ENCODE peak calls at places on chromosomes 11 and 22, in four cellular contexts. One of them, this sample, is unnamed.

GRCh38 chr22:31055322-31056159 is 25.6 kb upstream of the SMTN start:
- DNase-seq in neuronal stem cell: peak; percentile 26
- DNase-seq in H1: no peak
- DNase-seq in mesendoderm: peak; percentile 86
- DNase-seq in this sample: peak; percentile 45

GRCh38 chr11:58549644-58550043 is 26.0 kb downstream of the LPXN start:
- DNase-seq in neuronal stem cell: no peak
- DNase-seq in H1: no peak
- DNase-seq in mesendoderm: no peak
- DNase-seq in this sample: no peak

GRCh38 chr11:65298131-65298535 is 16.5 kb upstream of the CDC42EP2 start:
- DNase-seq in neuronal stem cell: no peak
- DNase-seq in H1: no peak
- DNase-seq in mesendoderm: no peak
- DNase-seq in this sample: no peak

GRCh38 chr11:132158091-132158490 is 787.7 kb downstream of the NTM start:
- DNase-seq in neuronal stem cell: no peak
- DNase-seq in H1: peak; percentile 64
- DNase-seq in mesendoderm: peak; percentile 82
- DNase-seq in this sample: peak; percentile 71

GRCh38 chr11:78070606-78071005 is 6.9 kb downstream of the THRSP start:
- DNase-seq in neuronal stem cell: no peak
- DNase-seq in H1: no peak
- DNase-seq in mesendoderm: no peak
- DNase-seq in this sample: no peak

GRCh38 chr11:23497040-23497439 is 636.8 kb upstream of the CCDC179 start:
- DNase-seq in neuronal stem cell: no peak
- DNase-seq in H1: no peak
- DNase-seq in mesendoderm: no peak
- DNase-seq in this sample: no peak

GRCh38 chr11:103215812-103216211 is 106.6 kb downstream of the DYNC2H1 start:
- DNase-seq in neuronal stem cell: no peak
- DNase-seq in H1: no peak
- DNase-seq in mesendoderm: no peak
- DNase-seq in this sample: no peak

GRCh38 chr11:32079511-32079910 is 11.4 kb upstream of the RCN1 start:
- DNase-seq in neuronal stem cell: no peak
- DNase-seq in H1: no peak
- DNase-seq in mesendoderm: no peak
- DNase-seq in this sample: no peak

DNA sequence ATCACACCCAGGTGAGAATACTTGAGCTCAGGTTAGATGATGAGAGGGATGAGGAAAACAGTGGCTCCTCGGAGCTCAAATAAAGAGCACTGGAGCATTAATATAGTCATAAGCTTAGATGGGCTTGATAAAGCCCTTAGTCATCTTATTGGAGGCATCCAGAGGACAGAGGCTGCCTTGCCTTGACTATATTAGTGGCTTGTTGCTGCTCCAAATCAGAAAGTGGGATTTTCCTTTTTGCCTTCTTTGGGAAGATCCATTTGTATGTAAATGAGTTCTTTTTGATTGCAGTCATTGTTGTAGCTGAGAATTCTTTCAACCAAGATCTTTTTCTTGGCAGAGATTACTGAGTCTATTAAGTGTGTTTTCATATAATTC is 18.9 kb downstream of the ADM start:
- DNase-seq in neuronal stem cell: no peak
- DNase-seq in H1: no peak
- DNase-seq in mesendoderm: no peak
- DNase-seq in this sample: no peak
- H3K23ac ChIP-seq in neuronal stem cell: no peak overlapping the region
- H3K23ac ChIP-seq in H1: no peak overlapping the region
- H3K23ac ChIP-seq in mesendoderm: no peak overlapping the region
- H3K23ac ChIP-seq in this sample: no peak overlapping the region

GRCh38 chr11:101470881-101471535 is 112.8 kb downstream of the TRPC6 start:
- DNase-seq in neuronal stem cell: no peak
- DNase-seq in H1: no peak
- DNase-seq in mesendoderm: no peak
- DNase-seq in this sample: no peak
- H3K4ac ChIP-seq in neuronal stem cell: no peak overlapping the region
- H3K4ac ChIP-seq in H1: no peak overlapping the region
- H3K4ac ChIP-seq in mesendoderm: no peak overlapping the region
- H3K4ac ChIP-seq in this sample: no peak overlapping the region

GRCh38 chr11:57321996-57322880 is 2.5 kb downstream of the TNKS1BP1 start:
- DNase-seq in neuronal stem cell: peak; percentile 59
- DNase-seq in H1: peak; percentile 62
- DNase-seq in mesendoderm: peak; percentile 97
- DNase-seq in this sample: peak; percentile 84
- H3K4me1 ChIP-seq in neuronal stem cell: peaks cover 30% of the 10 kb centered on the region
- H3K4me1 ChIP-seq in H1: peaks cover 24% of the 10 kb centered on the region
- H3K4me1 ChIP-seq in mesendoderm: peaks cover 13% of the 10 kb centered on the region
- H3K4me1 ChIP-seq in this sample: peaks cover 13% of the 10 kb centered on the region

GRCh38 chr22:19916006-19916405 is 25.6 kb upstream of the COMT start:
- DNase-seq in neuronal stem cell: no peak
- DNase-seq in H1: no peak
- DNase-seq in mesendoderm: no peak
- DNase-seq in this sample: no peak

GRCh38 chr22:19916941-19917340 is 24.6 kb upstream of the COMT start:
- DNase-seq in neuronal stem cell: no peak
- DNase-seq in H1: no peak
- DNase-seq in mesendoderm: no peak
- DNase-seq in this sample: no peak

GRCh38 chr22:19913337-19913936 is 28.1 kb upstream of the COMT start:
- DNase-seq in neuronal stem cell: no peak
- DNase-seq in H1: no peak
- DNase-seq in mesendoderm: no peak
- DNase-seq in this sample: no peak

GRCh38 chr22:19914201-19914943 is 27.2 kb upstream of the COMT start:
- DNase-seq in neuronal stem cell: no peak
- DNase-seq in H1: no peak
- DNase-seq in mesendoderm: no peak
- DNase-seq in this sample: no peak

DNA sequence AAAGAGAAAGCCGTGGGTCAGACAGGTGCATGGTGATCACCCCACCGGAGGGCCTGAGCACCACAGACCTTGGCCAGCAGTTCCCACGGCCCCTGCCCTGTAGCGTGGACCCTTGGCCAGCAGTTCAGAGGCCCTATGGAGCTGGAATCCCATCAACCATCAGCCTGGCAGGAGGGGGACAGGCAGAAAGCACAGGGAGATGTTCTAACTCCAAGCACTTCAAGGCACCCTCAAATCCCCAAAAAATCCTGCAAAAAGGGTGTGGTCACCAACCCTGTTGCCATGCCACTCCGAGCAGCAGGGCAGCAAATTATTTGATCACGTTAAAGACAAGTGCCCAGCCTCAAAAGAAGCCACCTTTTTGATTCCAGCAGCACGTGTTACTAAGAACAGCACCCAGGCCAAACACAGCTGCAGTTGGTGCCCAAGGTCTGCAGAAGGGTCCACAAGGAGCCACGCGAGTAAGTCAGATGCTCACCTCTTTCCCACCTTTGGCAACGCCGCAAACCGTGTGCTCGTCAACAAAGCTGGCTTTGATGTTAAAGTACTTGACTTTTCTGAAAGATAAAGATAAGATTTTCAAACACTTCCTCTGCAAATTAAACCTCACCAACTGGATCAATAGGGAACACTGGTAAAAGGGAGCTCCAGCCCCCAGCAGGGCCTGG is 26.2 kb upstream of the COMT start:
- DNase-seq in neuronal stem cell: no peak
- DNase-seq in H1: no peak
- DNase-seq in mesendoderm: no peak
- DNase-seq in this sample: no peak
- H3K23ac ChIP-seq in neuronal stem cell: peak overlapping the region; percentile 3
- H3K23ac ChIP-seq in H1: no peak overlapping the region
- H3K23ac ChIP-seq in mesendoderm: no peak overlapping the region
- H3K23ac ChIP-seq in this sample: no peak overlapping the region

GRCh38 chr11:9228086-9228485 is 37.1 kb downstream of the DENND5A start:
- DNase-seq in neuronal stem cell: no peak
- DNase-seq in H1: peak; percentile 35
- DNase-seq in mesendoderm: peak; percentile 95
- DNase-seq in this sample: peak; percentile 18
- H3K4ac ChIP-seq in neuronal stem cell: no peak overlapping the region
- H3K4ac ChIP-seq in H1: no peak overlapping the region
- H3K4ac ChIP-seq in mesendoderm: no peak overlapping the region
- H3K4ac ChIP-seq in this sample: no peak overlapping the region

DNA sequence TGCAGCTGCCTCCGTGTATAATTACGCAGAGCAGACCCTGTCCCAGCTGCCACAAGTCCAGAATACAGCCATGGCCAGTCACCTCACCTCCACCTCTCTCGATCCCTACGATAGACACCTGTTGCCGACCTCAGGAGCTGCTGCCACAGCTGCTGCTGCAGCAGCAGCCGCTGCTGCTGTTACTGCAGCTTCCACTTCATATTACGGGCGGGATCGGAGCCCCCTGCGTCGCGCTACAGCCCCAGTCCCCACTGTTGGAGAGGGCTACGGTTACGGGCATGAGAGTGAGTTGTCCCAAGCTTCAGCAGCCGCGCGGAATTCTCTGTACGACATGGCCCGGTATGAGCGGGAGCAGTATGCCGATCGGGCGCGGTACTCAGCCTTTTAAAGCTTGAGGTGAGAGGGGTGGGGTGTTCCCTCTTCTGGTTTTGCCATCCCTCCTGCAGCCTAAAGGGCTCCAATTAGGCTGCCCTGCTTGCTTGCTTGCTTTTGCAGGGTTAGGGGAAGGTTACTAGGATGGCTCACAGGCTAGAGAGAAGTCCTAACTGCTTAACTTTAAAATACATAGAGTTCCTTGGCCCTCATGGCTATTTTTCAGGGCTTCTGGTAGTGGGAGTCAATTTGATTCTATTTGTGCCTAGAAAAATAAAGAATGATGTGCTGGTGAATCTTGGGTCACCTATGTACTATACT is 5.4 kb downstream of the RBM4 start:
- DNase-seq in neuronal stem cell: no peak
- DNase-seq in H1: no peak
- DNase-seq in mesendoderm: no peak
- DNase-seq in this sample: no peak
- H3K4me1 ChIP-seq in neuronal stem cell: peaks cover 25% of the 10 kb centered on the region
- H3K4me1 ChIP-seq in H1: peaks cover 20% of the 10 kb centered on the region
- H3K4me1 ChIP-seq in mesendoderm: peaks cover 3% of the 10 kb centered on the region
- H3K4me1 ChIP-seq in this sample: peaks cover 3% of the 10 kb centered on the region

DNA sequence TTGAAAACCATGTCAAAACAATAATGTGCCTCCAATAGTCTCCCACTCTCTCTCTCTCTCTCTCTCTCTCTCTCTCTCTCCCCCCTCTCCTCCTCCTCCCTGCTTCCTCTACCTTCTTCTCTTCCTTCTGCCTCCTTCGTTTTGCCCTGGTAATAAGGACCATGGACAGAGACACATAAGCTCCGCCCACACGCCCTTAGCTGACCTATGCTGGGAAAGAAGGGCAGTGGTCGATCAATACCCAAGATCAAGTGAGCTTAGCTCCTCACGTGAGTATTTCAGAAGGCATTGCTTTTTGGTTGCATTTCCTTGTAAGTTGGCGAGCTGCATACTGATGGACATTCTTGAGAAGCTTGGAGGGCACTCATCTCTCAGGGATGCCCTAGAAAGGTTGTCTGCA is 194.8 kb downstream of the MIAT start:
- DNase-seq in neuronal stem cell: peak; percentile 68
- DNase-seq in H1: peak; percentile 91
- DNase-seq in mesendoderm: peak; percentile 75
- DNase-seq in this sample: peak; percentile 76
- H3K23ac ChIP-seq in neuronal stem cell: no peak overlapping the region
- H3K23ac ChIP-seq in H1: no peak overlapping the region
- H3K23ac ChIP-seq in mesendoderm: no peak overlapping the region
- H3K23ac ChIP-seq in this sample: no peak overlapping the region

DNA sequence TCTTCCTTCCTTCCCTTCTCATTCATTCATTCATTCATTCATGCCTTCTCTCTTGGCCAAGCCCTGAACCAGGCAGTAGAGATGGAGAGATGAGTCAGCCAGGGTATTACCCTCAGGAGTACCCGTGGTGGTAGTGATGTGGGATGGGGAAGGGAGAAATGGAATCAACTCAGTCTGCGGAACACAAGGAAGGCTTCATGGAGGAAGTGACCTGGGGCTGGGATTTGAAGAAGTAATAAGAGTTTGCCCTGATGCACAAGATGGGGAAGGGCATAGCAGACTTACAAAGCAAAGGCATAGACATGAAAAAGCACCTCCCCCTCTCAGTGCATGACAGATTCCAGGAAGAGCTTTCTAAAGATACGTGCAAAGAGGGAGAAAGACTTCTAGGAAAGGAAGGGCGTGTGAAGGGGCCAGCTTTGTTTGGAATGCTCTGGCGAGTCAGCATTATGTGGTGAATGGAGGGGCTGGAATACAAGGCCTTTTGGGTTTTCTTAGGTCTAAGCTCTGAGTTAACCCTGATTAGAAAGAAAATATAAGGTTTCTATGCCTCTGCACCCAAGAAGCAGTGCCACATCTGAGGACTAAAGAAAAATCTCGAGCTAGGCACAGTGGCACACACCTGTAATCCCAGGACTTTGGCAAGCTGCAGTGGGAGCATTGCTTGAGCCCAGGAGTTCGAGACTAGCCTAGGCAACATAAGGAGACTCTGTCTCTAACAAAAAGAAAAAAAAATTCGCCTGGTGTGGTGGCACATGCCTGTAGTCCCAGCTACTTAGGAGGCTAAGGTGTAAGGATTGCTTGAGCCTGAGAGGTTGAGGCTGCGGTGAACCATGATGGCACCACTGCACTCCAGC is 36.4 kb upstream of the ACER3 start:
- DNase-seq in neuronal stem cell: no peak
- DNase-seq in H1: no peak
- DNase-seq in mesendoderm: no peak
- DNase-seq in this sample: no peak
- H3K4ac ChIP-seq in neuronal stem cell: no peak overlapping the region
- H3K4ac ChIP-seq in H1: no peak overlapping the region
- H3K4ac ChIP-seq in mesendoderm: no peak overlapping the region
- H3K4ac ChIP-seq in this sample: no peak overlapping the region

GRCh38 chr11:128182844-128183243 is 404.5 kb downstream of the ETS1 start:
- DNase-seq in neuronal stem cell: no peak
- DNase-seq in H1: no peak
- DNase-seq in mesendoderm: peak; percentile 57
- DNase-seq in this sample: no peak
- H3K4me1 ChIP-seq in neuronal stem cell: peaks cover 7% of the 10 kb centered on the region
- H3K4me1 ChIP-seq in H1: no peaks in the 10 kb centered on the region
- H3K4me1 ChIP-seq in mesendoderm: no peaks in the 10 kb centered on the region
- H3K4me1 ChIP-seq in this sample: no peaks in the 10 kb centered on the region